ENCODE peak calls at places on chromosomes 7 and 10, in four cellular contexts. E is body of pancreas, F is psoas muscle, K is cardiac muscle cell. I is an unnamed sample.

GRCh38 chr7:101099969-101100781 is 14.9 kb downstream of the TRIM56 start:
- DNase-seq in F (peak; percentile 96), E (peak; percentile 86), K (peak; percentile 67), I (peak; percentile 80)

GRCh38 chr10:99429521-99430095 is 816 bp downstream of the GOT1 start:
- DNase-seq in E (no peak), K (no peak), F (no peak), I (no peak)

GRCh38 chr10:23157691-23158369 is 34.3 kb upstream of the PTF1A start:
- DNase-seq in K (peak; percentile 53), E (no peak), F (no peak), I (no peak)

GRCh38 chr10:125144693-125145623 is 15.4 kb downstream of the CTBP2 start:
- DNase-seq in K (no peak), E (no peak), F (no peak), I (peak; percentile 59)

GRCh38 chr10:115918812-115919211 is 354.2 kb downstream of the GFRA1 start:
- DNase-seq in K (no peak), E (no peak), F (no peak), I (no peak)

GRCh38 chr7:129864042-129864441 is 88.7 kb downstream of the UBE2H start:
- DNase-seq in K (no peak), E (peak; percentile 59), F (no peak), I (no peak)

GRCh38 chr10:53403688-53404087 is 631.1 kb upstream of the MBL2 start:
- DNase-seq in K (peak; percentile 20), F (peak; percentile 78), E (peak; percentile 56), I (peak; percentile 56)

GRCh38 chr7:50352282-50352681 is 47.8 kb downstream of the IKZF1 start:
- DNase-seq in F (no peak), E (no peak), K (no peak), I (no peak)

GRCh38 chr7:8261711-8262695 is at the start of gene ICA1:
- DNase-seq in K (peak; percentile 82), E (peak; percentile 83), F (peak; percentile 70), I (peak; percentile 80)

GRCh38 chr7:137519964-137520363 is 176.4 kb upstream of the PTN start:
- DNase-seq in E (no peak), F (no peak), K (no peak), I (no peak)

GRCh38 chr10:97931041-97931440 is 81.4 kb downstream of the GOLGA7B start:
- DNase-seq in F (no peak), E (no peak), K (no peak), I (no peak)

GRCh38 chr7:447523-447922 is 72.1 kb downstream of the PDGFA start:
- DNase-seq in E (no peak), K (no peak), F (no peak), I (no peak)

GRCh38 chr7:99123571-99124033 is 20.3 kb downstream of the SMURF1 start:
- DNase-seq in E (no peak), F (no peak), K (no peak), I (no peak)

GRCh38 chr10:24467605-24468004 is 256.1 kb downstream of the ARHGAP21 start:
- DNase-seq in E (no peak), K (no peak), F (no peak), I (no peak)

GRCh38 chr10:24467094-24467493 is 256.6 kb downstream of the ARHGAP21 start:
- DNase-seq in E (no peak), F (no peak), K (no peak), I (no peak)

GRCh38 chr10:24465124-24465874 is 256.4 kb downstream of the KIAA1217 start:
- DNase-seq in E (no peak), F (no peak), K (peak; percentile 35), I (no peak)

GRCh38 chr10:24466616-24466949 is 257.1 kb downstream of the ARHGAP21 start:
- DNase-seq in K (no peak), E (no peak), F (no peak), I (no peak)

GRCh38 chr10:24465899-24466615 is 257.1 kb downstream of the KIAA1217 start:
- DNase-seq in E (peak; percentile 71), K (no peak), F (no peak), I (no peak)
- H3K4me3 ChIP-seq in E (no peak overlapping the region), K (no peak overlapping the region), F (peak overlapping the region; percentile 61), I (peak overlapping the region; percentile 34)

GRCh38 chr7:69213882-69214281 is 384.4 kb upstream of the AUTS2 start:
- DNase-seq in F (no peak), E (no peak), K (no peak), I (no peak)

GRCh38 chr7:69219381-69219780 is 378.9 kb upstream of the AUTS2 start:
- DNase-seq in K (no peak), F (no peak), E (no peak), I (no peak)

DNA sequence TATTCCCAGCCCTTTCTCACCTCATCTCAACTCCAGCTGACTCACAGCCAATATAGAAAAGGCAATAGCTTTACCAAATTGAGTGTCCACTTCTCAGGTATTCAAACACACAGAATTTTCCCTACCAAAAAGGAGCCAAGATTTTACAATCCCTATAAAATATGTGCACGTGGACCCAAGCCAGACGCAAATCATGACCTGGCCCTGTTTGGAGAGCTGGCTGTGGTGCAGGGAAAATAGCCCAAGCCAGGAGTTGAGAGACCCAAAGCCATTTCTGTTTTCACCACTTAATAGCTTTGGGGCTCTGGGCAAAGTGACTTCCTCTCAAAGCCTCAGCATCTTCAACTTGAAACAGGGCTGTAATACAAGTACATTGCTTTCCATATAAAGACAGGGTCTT is 379.6 kb upstream of the AUTS2 start:
- DNase-seq in F (no peak), K (no peak), E (no peak), I (no peak)
- H3K27me3 ChIP-seq in F (no peaks in the 10 kb centered on the region), K (peaks cover 31% of the 10 kb centered on the region), E (no peaks in the 10 kb centered on the region), I (no peaks in the 10 kb centered on the region)

DNA sequence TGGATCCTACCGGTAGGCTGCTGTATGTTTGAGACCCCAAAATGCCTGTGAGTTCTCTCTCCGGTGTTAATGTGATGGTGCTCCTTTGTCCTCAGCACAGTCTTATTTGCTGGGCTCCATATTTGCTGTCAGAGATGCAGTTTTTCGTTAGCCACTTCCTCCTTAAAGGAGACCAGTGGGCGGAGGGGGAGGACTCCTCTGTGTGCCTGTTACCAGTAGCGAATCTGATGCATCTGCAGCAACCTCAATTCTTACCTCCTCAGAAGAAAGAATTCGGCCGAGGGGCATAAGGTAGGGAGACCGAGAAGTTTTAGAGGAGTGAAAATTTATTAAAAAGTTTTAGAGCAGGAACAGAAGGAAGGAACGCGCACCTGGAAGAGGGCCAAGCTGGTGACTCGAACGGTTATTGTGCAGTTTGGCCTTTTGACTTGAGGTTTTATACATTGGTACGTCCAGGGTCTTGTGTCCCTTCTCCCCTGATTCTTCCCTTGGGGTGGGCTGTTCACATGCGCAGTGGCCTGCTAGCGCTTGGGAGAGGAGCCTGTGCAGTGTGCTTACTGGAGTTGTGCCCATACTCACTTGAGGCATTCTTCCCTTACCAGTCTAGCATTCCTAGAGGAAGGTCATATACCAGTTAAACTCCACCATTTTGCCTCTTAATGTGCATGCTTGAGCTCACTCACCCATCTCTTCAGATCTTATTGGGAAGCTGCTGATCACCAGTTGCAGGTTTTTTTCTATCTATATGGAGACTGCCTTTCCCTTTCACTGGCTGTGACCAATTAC is 49.5 kb downstream of the GNAI1 start:
- DNase-seq in F (no peak), K (no peak), E (no peak), I (no peak)
- H3K27ac ChIP-seq in F (no peak overlapping the region), K (no peak overlapping the region), E (no peak overlapping the region), I (no peak overlapping the region)

GRCh38 chr7:7118822-7119221 is 63.5 kb upstream of the C1GALT1 start:
- DNase-seq in K (no peak), E (no peak), F (no peak), I (no peak)

GRCh38 chr7:7122033-7122478 is 60.3 kb upstream of the C1GALT1 start:
- DNase-seq in F (no peak), E (no peak), K (no peak), I (no peak)

GRCh38 chr7:7122701-7123281 is 59.6 kb upstream of the C1GALT1 start:
- DNase-seq in E (no peak), F (no peak), K (no peak), I (no peak)

GRCh38 chr7:7117935-7118586 is 64.3 kb upstream of the C1GALT1 start:
- DNase-seq in K (no peak), F (no peak), E (no peak), I (no peak)

DNA sequence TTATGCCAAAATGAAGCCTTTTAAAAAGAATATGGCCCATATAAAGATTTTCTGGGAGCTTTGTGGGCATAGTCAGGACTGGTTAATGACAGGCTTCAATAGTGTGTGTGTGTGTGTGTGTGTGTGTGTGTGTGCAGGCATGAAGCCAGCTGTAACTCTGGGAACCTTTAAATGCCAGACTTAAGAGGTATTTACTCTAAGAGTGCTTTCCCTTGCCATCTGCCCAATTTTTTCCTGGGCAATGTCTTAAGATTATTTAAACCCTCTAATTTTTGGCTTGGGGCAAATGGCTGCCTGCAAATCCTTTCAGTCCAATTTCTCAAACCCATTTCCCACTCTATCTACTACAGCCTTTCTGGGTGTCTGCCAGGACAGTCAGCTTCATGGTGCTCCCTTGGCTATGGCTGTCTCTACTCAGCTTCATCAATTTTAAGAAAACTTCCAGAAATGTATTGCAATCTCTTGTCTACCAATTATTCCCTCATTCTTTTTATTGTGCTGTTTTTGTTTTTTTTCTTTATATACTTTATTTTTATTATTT is 62.6 kb upstream of the C1GALT1 start:
- DNase-seq in F (no peak), E (no peak), K (no peak), I (no peak)
- H3K4me3 ChIP-seq in F (no peak overlapping the region), E (no peak overlapping the region), K (no peak overlapping the region), I (no peak overlapping the region)

GRCh38 chr10:86371691-86372090 is 5.1 kb upstream of the GRID1 start:
- DNase-seq in F (no peak), E (no peak), K (no peak), I (no peak)
- H3K27me3 ChIP-seq in F (peaks cover 10% of the 10 kb centered on the region), E (no peaks in the 10 kb centered on the region), K (peaks cover 80% of the 10 kb centered on the region), I (peaks cover 33% of the 10 kb centered on the region)

GRCh38 chr7:5419523-5420107 is 4.0 kb downstream of the TNRC18 start:
- DNase-seq in F (no peak), E (peak; percentile 36), K (peak; percentile 43), I (no peak)

GRCh38 chr7:5422324-5423271 is 1.0 kb downstream of the TNRC18 start:
- DNase-seq in E (no peak), K (peak; percentile 50), F (peak; percentile 56), I (peak; percentile 63)

GRCh38 chr7:5420108-5420840 is 3.4 kb downstream of the TNRC18 start:
- DNase-seq in F (peak; percentile 63), K (no peak), E (peak; percentile 37), I (peak; percentile 61)

GRCh38 chr7:5421626-5422323 is 1.9 kb downstream of the TNRC18 start:
- DNase-seq in K (peak; percentile 61), F (peak; percentile 67), E (peak; percentile 58), I (peak; percentile 74)

GRCh38 chr7:5420841-5421625 is 2.6 kb downstream of the TNRC18 start:
- DNase-seq in E (peak; percentile 39), F (peak; percentile 67), K (peak; percentile 27), I (peak; percentile 69)
- H3K27ac ChIP-seq in E (peak overlapping the region; percentile 98), F (peak overlapping the region; percentile 100), K (peak overlapping the region; percentile 100), I (peak overlapping the region; percentile 99)

GRCh38 chr7:29480934-29481625 is 82.6 kb upstream of the PRR15 start:
- DNase-seq in E (no peak), F (no peak), K (no peak), I (no peak)
- H3K4me3 ChIP-seq in E (no peak overlapping the region), F (no peak overlapping the region), K (no peak overlapping the region), I (peak overlapping the region; percentile 39)